ENCODE peak calls at places on chromosomes 2 and 18, in four cellular contexts. T is gastrocnemius medialis, S is PC-3, K is cardiac muscle cell. V is an unnamed sample. For H3K4me1 and H3K9me3, the result is how much of the 10 kb centered on the place peaks cover.

GRCh38 chr2:230680463-230681195 is 32.0 kb upstream of the CAB39 start:
- DNase-seq in T (no peak), S (peak), K (no peak), V (no peak)

GRCh38 chr18:38450876-38451275 is 885.3 kb upstream of the CELF4 start:
- DNase-seq in S (no peak), K (peak), T (no peak), V (no peak)

GRCh38 chr2:226190479-226191252 is 609.0 kb downstream of the IRS1 start:
- DNase-seq in S (peak), K (no peak), T (no peak), V (peak)

GRCh38 chr18:57772387-57772799 is 30.7 kb downstream of the ATP8B1 start:
- DNase-seq in S (peak), K (no peak), T (peak), V (no peak)

GRCh38 chr18:67519582-67519981 is 3.1 kb upstream of the DSEL start:
- DNase-seq in S (peak), K (peak), T (no peak), V (peak)

GRCh38 chr2:150588210-150588870 is 100.9 kb upstream of the RND3 start:
- DNase-seq in K (peak), T (no peak), S (peak), V (no peak)

GRCh38 chr2:105575626-105576025 is 169.1 kb upstream of the NCK2 start:
- DNase-seq in T (no peak), K (no peak), S (no peak), V (no peak)

GRCh38 chr2:8090748-8091700 is 590.8 kb upstream of the ID2 start:
- DNase-seq in K (peak), T (peak), S (peak), V (peak)

GRCh38 chr18:27713727-27714080 is 463.2 kb downstream of the CDH2 start:
- DNase-seq in S (no peak), T (no peak), K (peak), V (peak)

GRCh38 chr18:76446746-76447267 is 48.2 kb downstream of the ZNF516 start:
- DNase-seq in K (no peak), S (no peak), T (no peak), V (no peak)

GRCh38 chr2:217338306-217338916 is 478.5 kb upstream of the TNP1 start:
- DNase-seq in K (peak), T (no peak), S (peak), V (no peak)

DNA sequence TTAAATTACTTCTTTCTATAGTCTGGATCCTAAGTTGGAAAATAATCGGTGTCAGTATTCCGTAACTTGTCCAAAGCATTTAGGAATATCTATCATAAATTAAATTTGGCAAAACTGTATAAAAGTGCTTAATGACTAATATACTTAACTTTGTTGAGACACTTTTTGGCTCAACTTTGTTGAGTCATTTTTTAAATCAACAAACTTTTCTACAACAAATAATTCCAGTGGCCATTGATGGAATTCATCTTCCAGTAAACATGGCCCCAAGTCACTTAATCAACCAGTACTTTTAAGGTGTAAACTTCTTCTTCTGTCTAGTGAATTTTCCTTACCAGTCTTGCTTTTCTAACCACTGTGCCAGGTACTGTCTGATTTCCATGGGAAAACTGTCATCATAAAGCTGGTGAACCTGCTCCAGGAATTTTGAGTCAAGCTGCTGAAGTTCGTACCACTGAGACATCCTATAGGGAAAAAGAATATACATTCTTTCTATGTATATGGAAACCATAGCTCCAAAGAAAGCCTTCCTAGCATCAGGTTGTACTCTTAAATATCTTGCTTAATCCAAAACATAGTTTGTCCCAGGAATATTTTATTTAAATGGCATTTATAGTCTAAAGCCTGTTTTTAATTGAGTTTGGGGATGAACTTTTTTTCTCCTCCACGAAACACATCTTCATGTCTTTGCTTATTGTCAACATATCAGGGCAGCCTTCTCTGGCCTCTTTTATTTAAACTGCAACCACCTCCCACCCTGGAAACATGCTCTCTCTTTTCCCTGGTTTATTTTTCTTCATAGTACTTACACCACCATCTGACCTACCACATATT is 4.2 kb downstream of the STAT1 start:
- DNase-seq in K (no peak), S (peak), T (no peak), V (no peak)
- H3K4me1 ChIP-seq in K (under half), S (under half), T (under half), V (under half)

DNA sequence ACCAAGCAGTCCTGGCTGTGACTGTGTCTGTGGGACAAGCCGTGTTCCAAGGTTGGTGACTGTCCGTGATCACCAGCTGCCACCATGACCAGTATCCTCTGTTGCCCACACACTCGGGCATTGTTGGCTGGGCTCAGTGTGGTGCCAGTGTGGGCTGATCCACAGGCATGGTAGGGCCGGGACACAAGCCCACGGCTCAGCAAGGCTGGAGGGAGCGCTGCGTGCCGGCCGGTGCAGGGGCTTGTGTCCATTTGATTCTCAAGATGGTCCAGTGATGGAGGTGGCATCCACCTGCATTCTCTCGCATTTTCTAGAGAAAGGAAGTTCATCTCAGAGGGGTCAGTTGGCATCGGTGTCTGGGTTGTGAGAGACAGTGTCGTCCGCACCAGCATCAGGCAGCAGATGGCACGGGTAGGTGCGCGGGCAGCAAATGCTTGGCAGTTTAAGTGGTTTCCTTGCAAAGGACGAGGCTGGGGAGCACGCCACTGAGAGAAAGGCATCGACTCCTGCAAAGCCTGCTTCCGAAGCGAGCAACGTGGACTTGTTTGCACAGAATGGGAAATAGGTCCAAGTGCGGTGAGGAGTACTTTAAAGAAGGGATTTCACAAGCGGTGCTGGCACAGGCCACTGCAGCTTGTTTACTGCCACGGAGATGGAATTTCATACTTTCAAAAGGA is 20.9 kb downstream of the TWIST2 start:
- DNase-seq in T (peak), K (peak), S (no peak), V (no peak)
- H3K9me3 ChIP-seq in T (under half), K (under half), S (under half), V (under half)

GRCh38 chr2:189096769-189097447 is 82.7 kb downstream of the COL5A2 start:
- DNase-seq in T (no peak), S (peak), K (peak), V (peak)
- H3K27ac ChIP-seq in T (no peak), S (peak), K (no peak), V (peak)

GRCh38 chr2:1736045-1736444 is 8.3 kb downstream of the PXDN start:
- DNase-seq in K (peak), T (no peak), S (no peak), V (no peak)
- H3K4me1 ChIP-seq in K (under half), T (under half), S (half or more), V (under half)

GRCh38 chr2:52895726-52896340 is 871.8 kb upstream of the CHAC2 start:
- DNase-seq in T (no peak), S (no peak), K (no peak), V (no peak)

DNA sequence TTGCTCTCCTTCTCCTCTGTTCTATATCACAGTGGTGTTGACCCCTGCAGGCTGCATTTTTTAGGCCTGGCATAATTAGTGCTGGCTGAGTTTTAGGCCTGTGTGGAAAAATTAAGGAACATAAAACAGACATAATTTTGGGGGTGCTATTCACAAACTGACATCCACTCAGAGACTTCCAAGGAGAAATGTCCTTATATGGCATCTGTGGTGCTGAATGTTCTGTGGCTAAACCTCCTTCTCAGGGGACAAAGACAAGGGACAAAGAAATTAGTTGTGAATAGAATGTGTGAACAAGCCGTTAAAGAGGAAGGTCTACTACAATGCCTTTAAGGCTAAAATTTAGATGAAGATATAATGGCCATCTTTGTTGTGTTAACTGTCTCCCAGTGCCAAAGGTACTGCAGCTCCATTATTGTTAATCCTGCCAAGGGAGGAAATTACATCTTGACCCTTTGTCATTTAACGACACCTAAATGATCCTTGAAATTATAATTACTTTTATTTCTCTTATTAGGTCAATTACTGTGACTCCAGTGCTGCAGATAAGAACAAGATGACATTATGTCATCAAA is 870.0 kb upstream of the CHAC2 start:
- DNase-seq in S (no peak), K (no peak), T (no peak), V (no peak)
- H3K9me3 ChIP-seq in S (under half), K (under half), T (under half), V (under half)

GRCh38 chr2:48829036-48829435 is 73.5 kb upstream of the LHCGR start:
- DNase-seq in S (no peak), K (peak), T (no peak), V (no peak)
- H3K27ac ChIP-seq in S (no peak), K (no peak), T (no peak), V (no peak)

GRCh38 chr2:12033494-12033893 is 287.1 kb downstream of the LPIN1 start:
- DNase-seq in S (no peak), T (no peak), K (no peak), V (no peak)
- H3K4me1 ChIP-seq in S (under half), T (under half), K (under half), V (under half)

V was measured in SJCRH30.